ENCODE peak calls at places on chromosomes 6 and 20, in eight cellular contexts. V, E, R, K, B, T, O and Q are unnamed samples.

GRCh38 chr6:14452567-14453527 is 335.3 kb downstream of the CD83 start:
- DNase-seq in V (peak), E (no peak), R (no peak), K (no peak), B (no peak), T (no peak), O (no peak), Q (no peak)

GRCh38 chr20:2252419-2253060 is 43.3 kb upstream of the TGM3 start:
- DNase-seq in V (no peak), E (no peak), R (no peak), K (no peak), B (no peak), T (no peak), O (no peak), Q (no peak)

GRCh38 chr6:72149715-72150114 is 263.4 kb downstream of the RIMS1 start:
- DNase-seq in V (no peak), E (no peak), R (no peak), K (no peak), B (no peak), T (no peak), O (no peak), Q (no peak)

GRCh38 chr20:63553933-63554290 is at the start of gene FNDC11:
- DNase-seq in V (peak), E (peak), R (no peak), K (no peak), B (no peak), T (no peak), O (no peak), Q (no peak)

GRCh38 chr20:38555395-38555794 is 25.6 kb upstream of the ADIG start:
- DNase-seq in V (no peak), E (no peak), R (no peak), K (no peak), B (no peak), T (no peak), O (no peak), Q (no peak)

GRCh38 chr6:43900560-43901329 is 130.7 kb downstream of the VEGFA start:
- DNase-seq in V (no peak), E (no peak), R (no peak), K (no peak), B (no peak), T (peak), O (no peak), Q (no peak)

GRCh38 chr6:61977951-61978350 is 308.1 kb downstream of the KHDRBS2 start:
- DNase-seq in V (no peak), E (no peak), R (no peak), K (no peak), B (no peak), T (no peak), O (no peak), Q (no peak)

GRCh38 chr6:159788757-159789376 is 535 bp downstream of the TCP1 start:
- DNase-seq in V (peak), E (no peak), R (peak), K (peak), B (no peak), T (peak), O (peak), Q (peak)

GRCh38 chr20:41570552-41570951 is 47.6 kb downstream of the CHD6 start:
- DNase-seq in V (no peak), E (no peak), R (no peak), K (no peak), B (no peak), T (no peak), O (no peak), Q (no peak)

GRCh38 chr6:12479885-12480284 is 189.7 kb downstream of the EDN1 start:
- DNase-seq in V (no peak), E (no peak), R (no peak), K (no peak), B (no peak), T (no peak), O (no peak), Q (no peak)

GRCh38 chr6:28982476-28983266 is 22.4 kb downstream of the ZNF311 start:
- DNase-seq in V (no peak), E (no peak), R (no peak), K (no peak), B (no peak), T (no peak), O (no peak), Q (no peak)

GRCh38 chr6:23174781-23175361 is 605.5 kb downstream of the HDGFL1 start:
- DNase-seq in V (no peak), E (no peak), R (no peak), K (no peak), B (no peak), T (no peak), O (no peak), Q (no peak)

GRCh38 chr20:42938486-42939205 is 251.1 kb downstream of the PTPRT start:
- DNase-seq in V (no peak), E (no peak), R (no peak), K (no peak), B (no peak), T (no peak), O (no peak), Q (no peak)

GRCh38 chr6:149470948-149471347 is 13.9 kb downstream of the ZC3H12D start:
- DNase-seq in V (no peak), E (no peak), R (no peak), K (no peak), B (no peak), T (no peak), O (no peak), Q (no peak)

GRCh38 chr20:3937618-3938017 is 48.4 kb downstream of the PANK2 start:
- DNase-seq in V (no peak), E (no peak), R (no peak), K (no peak), B (no peak), T (no peak), O (no peak), Q (no peak)

GRCh38 chr6:44058617-44059358 is 68.5 kb downstream of the MRPL14 start:
- DNase-seq in V (no peak), E (no peak), R (no peak), K (peak), B (no peak), T (no peak), O (peak), Q (peak)

GRCh38 chr20:36106606-36107005 is 47.9 kb upstream of the EPB41L1 start:
- DNase-seq in V (no peak), E (no peak), R (no peak), K (peak), B (no peak), T (no peak), O (no peak), Q (no peak)

GRCh38 chr6:170227996-170228550 is 62.8 kb downstream of the DLL1 start:
- DNase-seq in V (no peak), E (no peak), R (peak), K (peak), B (no peak), T (peak), O (no peak), Q (no peak)

GRCh38 chr6:12595161-12595792 is 121.3 kb upstream of the PHACTR1 start:
- DNase-seq in V (no peak), E (no peak), R (no peak), K (no peak), B (no peak), T (no peak), O (peak), Q (no peak)

GRCh38 chr20:35539756-35540212 is 2.1 kb upstream of the ERGIC3 start:
- DNase-seq in V (no peak), E (peak), R (no peak), K (peak), B (no peak), T (peak), O (peak), Q (no peak)

GRCh38 chr6:150924808-150925654 is 59.5 kb downstream of the MTHFD1L start:
- DNase-seq in V (no peak), E (no peak), R (no peak), K (no peak), B (peak), T (no peak), O (no peak), Q (no peak)

GRCh38 chr6:44397424-44398169 is 10.1 kb downstream of the CDC5L start:
- DNase-seq in V (no peak), E (no peak), R (no peak), K (no peak), B (no peak), T (no peak), O (no peak), Q (no peak)

GRCh38 chr6:56226946-56227879 is 20.2 kb downstream of the COL21A1 start:
- DNase-seq in V (no peak), E (no peak), R (no peak), K (no peak), B (no peak), T (no peak), O (no peak), Q (no peak)

GRCh38 chr6:160054271-160054670 is 67.3 kb upstream of the SLC22A1 start:
- DNase-seq in V (no peak), E (no peak), R (no peak), K (no peak), B (no peak), T (no peak), O (no peak), Q (no peak)

GRCh38 chr6:113995632-113996031 is 24.7 kb upstream of the HDAC2 start:
- DNase-seq in V (no peak), E (no peak), R (no peak), K (no peak), B (no peak), T (peak), O (no peak), Q (no peak)

GRCh38 chr6:70216767-70217166 is 86.1 kb downstream of the COL9A1 start:
- DNase-seq in V (no peak), E (no peak), R (no peak), K (no peak), B (no peak), T (no peak), O (peak), Q (no peak)

GRCh38 chr6:79634491-79634890 is 3.4 kb downstream of the SH3BGRL2 start:
- DNase-seq in V (no peak), E (no peak), R (no peak), K (no peak), B (no peak), T (no peak), O (no peak), Q (no peak)

GRCh38 chr20:1402149-1402548 is 9.3 kb upstream of the FKBP1A start:
- DNase-seq in V (no peak), E (no peak), R (no peak), K (no peak), B (peak), T (no peak), O (no peak), Q (no peak)

GRCh38 chr6:142569676-142570075 is 267.9 kb downstream of the ADGRG6 start:
- DNase-seq in V (no peak), E (no peak), R (no peak), K (no peak), B (no peak), T (no peak), O (no peak), Q (no peak)

GRCh38 chr6:10219510-10219909 is 195.4 kb downstream of the TFAP2A start:
- DNase-seq in V (no peak), E (no peak), R (no peak), K (no peak), B (no peak), T (no peak), O (no peak), Q (no peak)

GRCh38 chr20:16929756-16930155 is 181.6 kb downstream of the OTOR start:
- DNase-seq in V (no peak), E (no peak), R (no peak), K (no peak), B (no peak), T (no peak), O (no peak), Q (no peak)

GRCh38 chr6:49551126-49551865 is 828 bp downstream of the C6orf141 start:
- DNase-seq in V (no peak), E (peak), R (peak), K (peak), B (no peak), T (peak), O (peak), Q (no peak)

GRCh38 chr6:154791561-154792317 is 58.5 kb downstream of the SCAF8 start:
- DNase-seq in V (no peak), E (no peak), R (no peak), K (no peak), B (no peak), T (no peak), O (no peak), Q (no peak)

GRCh38 chr6:155126727-155127439 is 131.8 kb downstream of the TIAM2 start:
- DNase-seq in V (peak), E (no peak), R (no peak), K (no peak), B (no peak), T (no peak), O (no peak), Q (no peak)

GRCh38 chr6:118939683-118940082 is 4.7 kb upstream of the MCM9 start:
- DNase-seq in V (no peak), E (no peak), R (no peak), K (no peak), B (no peak), T (no peak), O (no peak), Q (no peak)

GRCh38 chr20:44031822-44032582 is 117.3 kb downstream of the TOX2 start:
- DNase-seq in V (no peak), E (no peak), R (no peak), K (no peak), B (peak), T (no peak), O (no peak), Q (no peak)

GRCh38 chr6:158934157-158934556 is 65.8 kb downstream of the RSPH3 start:
- DNase-seq in V (no peak), E (no peak), R (no peak), K (no peak), B (no peak), T (no peak), O (no peak), Q (no peak)